ENCODE peak calls at places on chromosome 6, in seven cellular contexts. G is left ventricle myocardium inferior, O is neural progenitor cell, A is aorta, K is K562, I is cardiac muscle cell, V is neuronal stem cell. U is an unnamed sample. For H3K27me3, the result is how much of the 10 kb centered on the place peaks cover.

GRCh38 chr6:158270389-158271127 is 41.7 kb upstream of the TULP4 start:
- DNase-seq in G (no peak), O (no peak), A (no peak), K (no peak), I (no peak), V (no peak), U (no peak)

GRCh38 chr6:149020319-149020718 is 273.5 kb downstream of the UST start:
- DNase-seq in G (no peak), O (no peak), A (no peak), K (no peak), I (no peak), V (no peak), U (no peak)

GRCh38 chr6:16316741-16317251 is 78.4 kb downstream of the GMPR start:
- DNase-seq in G (no peak), O (peak), A (no peak), K (peak), I (peak), V (no peak), U (peak)

GRCh38 chr6:40164345-40164755 is 230.1 kb upstream of the MOCS1 start:
- DNase-seq in G (no peak), O (no peak), A (no peak), K (peak), I (no peak), V (no peak), U (no peak)

GRCh38 chr6:24796616-24797290 is 2.0 kb downstream of the ARMH2 start:
- DNase-seq in G (no peak), O (no peak), A (no peak), K (no peak), I (no peak), V (no peak), U (no peak)

GRCh38 chr6:12957321-12958051 is 240.9 kb downstream of the PHACTR1 start:
- DNase-seq in G (peak), O (peak), A (peak), K (no peak), I (peak), V (no peak), U (peak)

GRCh38 chr6:147201885-147202515 is 2.2 kb upstream of the STXBP5 start:
- DNase-seq in G (no peak), O (peak), A (no peak), K (peak), I (peak), V (no peak), U (no peak)

GRCh38 chr6:36999467-37000125 is 5.9 kb upstream of the FGD2 start:
- DNase-seq in G (no peak), O (no peak), A (peak), K (no peak), I (no peak), V (no peak), U (no peak)

GRCh38 chr6:1618305-1619105 is 8.8 kb downstream of the FOXC1 start:
- DNase-seq in G (no peak), O (peak), A (peak), K (no peak), I (no peak), V (no peak), U (no peak)

GRCh38 chr6:1619106-1619665 is 9.5 kb downstream of the FOXC1 start:
- DNase-seq in G (no peak), O (no peak), A (peak), K (no peak), I (no peak), V (no peak), U (no peak)

GRCh38 chr6:1621328-1621701 is 11.6 kb downstream of the FOXC1 start:
- DNase-seq in G (no peak), O (peak), A (no peak), K (no peak), I (no peak), V (no peak), U (no peak)

GRCh38 chr6:1620504-1621327 is 11.0 kb downstream of the FOXC1 start:
- DNase-seq in G (no peak), O (no peak), A (peak), K (no peak), I (no peak), V (no peak), U (no peak)

DNA sequence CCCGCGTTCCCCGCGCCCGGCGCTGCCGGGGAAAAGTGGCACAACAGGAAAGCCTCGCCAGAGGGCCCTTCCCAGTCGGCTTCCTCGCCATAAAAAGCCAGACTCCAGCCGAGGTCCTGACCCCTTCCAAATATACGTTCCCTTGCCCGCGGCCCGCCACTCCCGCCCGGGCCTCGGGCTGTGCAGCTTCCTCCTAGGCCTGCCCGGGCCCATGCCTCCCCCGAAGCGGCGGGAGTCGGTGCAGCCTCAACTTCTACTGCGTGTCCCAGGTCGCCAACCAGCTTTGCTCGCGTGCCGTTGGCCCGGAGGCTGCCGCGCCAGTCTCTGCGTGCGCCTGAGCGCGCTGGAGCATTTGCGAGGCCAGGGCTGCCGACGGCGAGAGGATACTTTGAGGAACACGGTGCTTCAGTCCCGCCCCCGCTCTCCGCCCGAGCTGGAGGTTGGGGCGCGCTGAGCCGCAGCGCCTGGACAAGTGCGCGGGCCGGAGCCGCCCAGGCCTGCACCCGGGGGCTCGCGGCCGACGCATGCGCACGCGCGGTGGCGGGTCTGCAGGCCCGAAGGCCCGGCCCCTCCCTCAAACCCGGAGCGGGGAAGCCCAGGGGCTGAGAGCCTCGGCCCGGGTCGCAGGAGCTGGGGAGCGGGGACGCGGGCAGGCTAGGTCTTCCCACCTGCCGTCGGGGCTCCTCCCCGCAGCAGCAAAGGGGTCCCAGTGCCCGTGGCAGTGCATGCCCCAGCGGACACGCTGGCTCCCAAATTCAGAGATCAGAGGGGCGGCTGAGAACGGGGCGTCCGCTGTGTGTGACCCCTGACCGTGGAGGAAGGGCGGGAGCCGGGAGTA is 10.2 kb downstream of the FOXC1 start:
- DNase-seq in G (no peak), O (peak), A (peak), K (no peak), I (no peak), V (no peak), U (peak)
- H3K27me3 ChIP-seq in G (half or more), O (half or more), A (under half), K (half or more), I (half or more), V (half or more), U (under half)

GRCh38 chr6:10393544-10394225 is 21.2 kb downstream of the TFAP2A start:
- DNase-seq in G (no peak), O (no peak), A (no peak), K (no peak), I (no peak), V (peak), U (no peak)

GRCh38 chr6:10389739-10390494 is 25.0 kb downstream of the TFAP2A start:
- DNase-seq in G (no peak), O (peak), A (no peak), K (no peak), I (no peak), V (peak), U (no peak)

GRCh38 chr6:10390495-10391298 is 24.2 kb downstream of the TFAP2A start:
- DNase-seq in G (no peak), O (peak), A (no peak), K (no peak), I (no peak), V (peak), U (no peak)

GRCh38 chr6:10391299-10391630 is 23.6 kb downstream of the TFAP2A start:
- DNase-seq in G (no peak), O (peak), A (no peak), K (no peak), I (no peak), V (peak), U (no peak)

GRCh38 chr6:10391799-10392198 is 23.1 kb downstream of the TFAP2A start:
- DNase-seq in G (no peak), O (no peak), A (no peak), K (no peak), I (no peak), V (peak), U (no peak)
- H3K27me3 ChIP-seq in G (half or more), O (half or more), A (under half), K (under half), I (half or more), V (half or more), U (half or more)

DNA sequence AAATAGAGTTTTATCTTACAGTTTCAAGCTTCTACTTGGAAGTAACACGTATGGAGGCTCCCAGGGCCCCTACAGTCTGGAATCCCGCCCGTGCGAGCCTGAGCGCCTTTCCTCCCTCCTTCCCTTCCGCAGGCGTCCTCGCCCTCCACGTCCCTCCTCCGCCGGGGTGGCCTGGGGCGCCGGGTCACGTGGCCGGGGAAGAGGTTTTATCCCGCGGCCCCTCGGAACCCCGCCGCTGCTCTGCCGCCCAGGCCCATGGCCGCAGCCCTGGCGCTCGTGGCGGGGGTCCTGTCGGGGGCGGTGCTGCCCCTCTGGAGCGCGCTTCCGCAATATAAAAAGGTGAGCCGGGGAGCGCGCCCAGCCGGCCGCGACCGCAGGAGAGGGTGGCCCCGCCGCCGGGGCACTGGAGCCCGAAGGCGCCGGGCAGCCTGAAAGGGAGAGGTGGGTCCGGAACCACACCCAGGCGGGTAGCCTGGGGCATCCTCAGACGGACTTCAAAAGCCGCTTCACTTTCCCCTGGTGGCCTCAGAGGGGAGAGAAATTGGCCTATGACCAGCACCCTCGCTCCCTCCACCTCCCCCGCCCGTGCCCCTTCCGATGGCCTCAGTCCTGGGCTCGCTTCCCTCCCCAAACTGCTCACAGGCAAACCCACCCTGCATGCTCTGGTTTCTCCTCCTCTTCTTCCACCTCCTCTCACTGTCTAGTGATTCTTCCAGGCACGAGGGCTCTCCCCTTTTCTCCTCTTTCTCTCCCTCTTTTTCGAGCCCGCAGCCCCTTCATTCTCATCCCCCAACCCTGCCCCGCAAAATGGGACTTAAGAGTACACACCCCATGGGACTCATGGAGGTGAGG is at the start of gene CLPSL2:
- DNase-seq in G (no peak), O (peak), A (no peak), K (peak), I (peak), V (no peak), U (no peak)
- H3K27me3 ChIP-seq in G (half or more), O (under half), A (under half), K (half or more), I (under half), V (half or more), U (under half)

GRCh38 chr6:28811873-28812272 is 111.9 kb downstream of the TRIM27 start:
- DNase-seq in G (no peak), O (peak), A (no peak), K (peak), I (no peak), V (no peak), U (no peak)

GRCh38 chr6:28816909-28817807 is 106.6 kb downstream of the TRIM27 start:
- DNase-seq in G (no peak), O (peak), A (no peak), K (peak), I (peak), V (no peak), U (no peak)

GRCh38 chr6:28816339-28816908 is 107.4 kb downstream of the TRIM27 start:
- DNase-seq in G (no peak), O (peak), A (no peak), K (peak), I (no peak), V (no peak), U (no peak)

GRCh38 chr6:28812778-28813569 is 110.8 kb downstream of the TRIM27 start:
- DNase-seq in G (no peak), O (no peak), A (no peak), K (no peak), I (no peak), V (no peak), U (no peak)

DNA sequence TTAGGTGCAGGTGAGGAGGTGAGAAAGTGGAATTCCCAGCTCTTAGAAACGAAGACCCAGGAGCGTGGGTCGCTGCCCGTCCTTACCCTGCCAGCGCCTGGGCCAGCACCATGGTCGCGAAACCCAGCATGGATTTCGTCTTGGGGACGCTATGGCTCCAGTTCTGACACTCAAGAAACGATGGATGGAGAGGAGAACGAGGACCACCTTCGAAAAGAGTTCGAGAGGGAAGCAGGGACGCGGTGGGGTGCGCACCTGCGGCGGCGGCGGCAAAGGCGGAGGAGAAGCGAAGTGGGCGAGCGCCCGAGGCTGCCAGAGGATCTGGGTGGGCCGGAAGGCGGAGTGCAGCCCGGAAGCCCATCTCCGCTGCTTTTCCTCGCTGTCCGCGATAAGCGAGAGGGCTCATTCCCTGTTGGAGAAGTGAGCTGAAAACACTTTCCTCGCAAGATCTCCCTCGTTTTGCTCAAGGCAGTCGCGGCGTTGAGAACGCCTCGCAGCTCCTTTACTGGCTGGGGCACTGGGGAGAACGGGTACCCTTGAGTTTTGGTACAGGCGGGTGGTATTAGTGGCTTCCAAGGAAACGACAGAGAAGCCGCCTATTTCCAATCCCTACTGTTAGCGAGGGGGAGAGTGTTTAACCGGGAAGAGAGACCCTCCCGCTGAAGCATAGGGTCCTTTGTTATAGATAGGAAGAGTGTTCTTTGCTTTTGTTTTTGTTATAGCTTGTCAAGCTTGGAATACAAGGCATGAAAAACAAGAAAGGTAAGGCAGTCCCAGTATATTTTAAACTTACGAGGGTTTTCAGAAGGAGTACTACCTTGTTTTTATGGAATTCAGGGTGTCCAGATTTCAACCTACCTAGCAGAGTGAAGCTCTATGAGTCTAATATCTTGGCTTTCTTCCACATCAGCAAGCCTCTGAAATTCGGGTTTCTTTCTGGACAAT is 109.5 kb downstream of the TRIM27 start:
- DNase-seq in G (no peak), O (peak), A (no peak), K (no peak), I (no peak), V (no peak), U (no peak)
- H3K27me3 ChIP-seq in G (half or more), O (half or more), A (under half), K (under half), I (half or more), V (half or more), U (half or more)

DNA sequence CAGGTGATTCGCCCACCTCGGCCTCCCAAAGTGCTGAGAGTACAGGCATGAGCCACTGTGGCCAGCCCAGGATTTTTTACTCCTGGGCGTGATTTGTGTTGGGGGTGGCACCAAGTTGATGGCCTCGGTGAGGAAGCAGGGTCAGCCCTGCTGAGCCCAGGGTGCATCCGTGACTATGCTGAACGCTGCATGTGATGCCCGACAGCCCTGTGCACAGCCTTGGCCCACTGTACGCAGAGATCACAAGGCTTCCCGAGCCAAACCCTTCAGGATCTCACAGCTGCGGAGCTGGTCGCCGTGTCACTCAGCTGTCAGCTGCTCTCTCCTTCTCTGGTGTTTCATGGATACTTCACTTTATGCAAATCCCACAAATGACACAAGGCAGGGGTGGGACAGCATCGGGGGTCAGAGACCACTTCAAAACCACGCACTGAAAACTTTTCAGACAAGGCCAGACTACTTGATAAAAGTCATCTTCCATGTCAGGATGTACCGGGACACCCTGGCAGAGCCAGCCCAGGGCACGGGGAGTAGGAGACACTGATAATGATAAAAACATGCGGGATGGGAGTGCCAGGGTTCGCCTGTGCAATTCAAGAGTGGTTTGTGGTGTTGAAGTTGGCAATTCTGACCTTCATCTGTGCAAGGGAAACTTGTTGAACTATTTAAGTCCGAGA is 31.2 kb upstream of the RPS6KA2 start:
- DNase-seq in G (no peak), O (no peak), A (no peak), K (no peak), I (no peak), V (no peak), U (no peak)
- H3K27me3 ChIP-seq in G (under half), O (under half), A (under half), K (half or more), I (under half), V (under half), U (under half)

DNA sequence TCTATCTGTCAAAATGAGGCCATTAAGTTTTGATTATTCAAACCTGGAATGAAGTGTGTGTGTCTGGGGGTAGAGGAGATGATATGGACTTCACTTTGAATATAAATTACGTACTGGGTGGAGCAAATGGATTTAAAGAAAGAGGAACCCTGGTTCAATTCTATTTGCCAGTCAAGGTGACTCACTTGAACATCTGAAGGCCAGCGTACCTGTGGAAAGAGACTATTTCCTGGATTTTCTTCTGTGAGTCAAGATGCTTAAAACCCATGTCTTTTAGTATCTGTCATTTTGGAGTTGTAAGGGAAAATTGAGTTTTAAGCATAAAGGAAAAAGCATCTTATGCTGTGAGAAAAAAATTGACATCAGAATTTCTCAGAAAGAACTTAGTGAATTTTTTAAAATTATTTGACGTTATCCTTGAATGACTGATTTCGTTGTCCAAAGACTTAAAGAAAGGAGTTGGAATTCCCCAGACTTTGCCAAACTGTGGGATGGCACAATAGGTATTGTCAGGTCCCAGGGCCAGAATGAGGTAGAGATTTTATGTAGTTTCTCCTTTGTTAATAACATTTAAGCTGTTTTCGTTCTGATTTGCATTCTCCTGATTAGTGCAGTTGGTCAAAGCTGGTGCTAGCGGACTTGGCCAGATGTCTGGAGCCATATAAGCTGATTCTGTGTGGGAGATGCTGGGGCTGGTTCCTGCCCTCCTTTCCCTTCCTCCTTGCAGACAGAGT is 2.4 kb upstream of the PPP1R14C start:
- DNase-seq in G (no peak), O (no peak), A (no peak), K (no peak), I (no peak), V (no peak), U (no peak)
- H3K27me3 ChIP-seq in G (half or more), O (half or more), A (under half), K (under half), I (half or more), V (under half), U (under half)

DNA sequence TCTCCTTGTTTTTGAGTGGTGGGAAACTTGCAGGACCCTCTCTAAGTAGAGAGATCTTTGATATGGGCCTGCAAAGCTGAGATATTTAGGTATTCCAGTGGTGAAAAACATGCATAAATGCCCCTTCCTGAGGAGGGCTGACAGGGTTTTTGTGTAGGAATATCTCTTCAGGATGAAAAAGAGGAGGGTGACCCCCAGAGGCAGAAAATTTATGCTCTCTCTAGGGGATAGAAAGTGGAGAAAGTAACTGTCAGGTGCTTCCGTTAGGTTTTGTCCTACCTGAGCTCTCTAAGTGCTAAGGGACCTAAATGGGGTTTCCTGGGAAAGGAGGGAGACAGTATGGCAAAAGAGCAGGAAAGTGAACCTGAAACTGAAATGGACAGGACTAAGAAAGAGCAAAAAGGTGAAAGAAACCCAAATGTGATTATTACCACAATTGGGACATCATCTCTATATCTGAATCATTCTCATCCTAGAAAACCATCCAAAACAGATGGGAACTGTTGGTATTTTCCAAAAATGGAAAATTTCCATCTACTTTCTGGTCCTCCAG is 2.0 kb downstream of the COL19A1 start:
- DNase-seq in G (no peak), O (no peak), A (no peak), K (no peak), I (no peak), V (no peak), U (no peak)
- H3K27me3 ChIP-seq in G (under half), O (half or more), A (under half), K (under half), I (under half), V (under half), U (under half)

U was measured in naive thymus-derived CD4-positive, alpha-beta T cell.